ENCODE peak calls at places on chromosomes 3 and 15, in nine cellular contexts. W is endothelial cell of umbilical vein; R is activated CD8-positive, alpha-beta memory T cell treated with anti-CD3 and anti-CD28 coated beads for 4 hours; Z is trophoblast cell; D is transverse colon; P is HEK293T; J is epithelial cell of esophagus; O is mesothelial cell of epicardium; C is DND-41. Y is an unnamed sample.

GRCh38 chr3:142618917-142619401 is 22.8 kb downstream of the PLS1 start:
- DNase-seq in D (peak), O (no peak), P (no peak), J (peak), W (peak), C (no peak), Z (peak), R (no peak), Y (peak)

GRCh38 chr3:8838765-8839423 is 69.5 kb upstream of the OXTR start:
- DNase-seq in O (no peak), W (no peak), C (no peak), J (no peak), Z (no peak), P (no peak), D (no peak), R (no peak), Y (no peak)

GRCh38 chr3:127224118-127224517 is 31.2 kb downstream of the PRR23E start:
- DNase-seq in D (no peak), W (no peak), O (no peak), C (no peak), J (no peak), Z (no peak), R (no peak), P (no peak), Y (no peak)

GRCh38 chr3:42174679-42175660 is 83.8 kb downstream of the TRAK1 start:
- DNase-seq in O (no peak), Z (no peak), W (no peak), D (no peak), P (no peak), J (no peak), C (no peak), R (no peak), Y (no peak)

GRCh38 chr15:68413363-68414255 is 18.4 kb downstream of the ITGA11 start:
- DNase-seq in C (no peak), R (no peak), W (no peak), P (no peak), D (no peak), O (no peak), J (no peak), Z (no peak), Y (no peak)

GRCh38 chr3:75249005-75249404 is 415.1 kb upstream of the FRG2C start:
- DNase-seq in O (no peak), P (no peak), D (no peak), J (no peak), Z (no peak), C (no peak), R (no peak), W (no peak), Y (no peak)

GRCh38 chr3:177157492-177157891 is 39.8 kb downstream of the TBL1XR1 start:
- DNase-seq in D (no peak), P (no peak), Z (no peak), J (no peak), O (no peak), R (no peak), W (no peak), C (no peak), Y (no peak)

GRCh38 chr3:138409171-138409570 is 25.2 kb upstream of the ESYT3 start:
- DNase-seq in P (no peak), W (no peak), Z (no peak), R (no peak), D (no peak), O (no peak), C (no peak), J (no peak), Y (no peak)

GRCh38 chr15:25741253-25741575 is 121.9 kb downstream of the ATP10A start:
- DNase-seq in P (no peak), D (no peak), J (no peak), C (no peak), Z (no peak), W (no peak), R (no peak), O (no peak), Y (no peak)

GRCh38 chr3:193852901-193853300 is 259.9 kb downstream of the OPA1 start:
- DNase-seq in C (no peak), J (no peak), O (no peak), Z (no peak), R (no peak), P (no peak), D (no peak), W (no peak), Y (no peak)

GRCh38 chr3:72618739-72619138 is 229.5 kb downstream of the SHQ1 start:
- DNase-seq in C (no peak), W (no peak), D (no peak), O (no peak), P (no peak), Z (no peak), R (no peak), J (no peak), Y (no peak)

GRCh38 chr15:63086271-63086670 is 35.4 kb upstream of the LACTB start:
- DNase-seq in P (no peak), W (peak), J (no peak), O (no peak), D (no peak), R (no peak), C (no peak), Z (no peak), Y (no peak)

GRCh38 chr15:77499087-77499765 is 78.5 kb downstream of the HMG20A start:
- DNase-seq in O (no peak), Z (no peak), P (no peak), J (no peak), R (no peak), C (no peak), W (no peak), D (no peak), Y (no peak)

GRCh38 chr15:91649922-91650321 is 203.6 kb upstream of the SLCO3A1 start:
- DNase-seq in P (no peak), R (no peak), J (no peak), D (peak), O (no peak), Z (no peak), W (no peak), C (no peak), Y (no peak)

GRCh38 chr3:39232859-39233258 is 40.5 kb upstream of the XIRP1 start:
- DNase-seq in Z (no peak), P (no peak), O (no peak), D (no peak), W (no peak), C (no peak), J (no peak), R (no peak), Y (no peak)

GRCh38 chr15:86165263-86166204 is 85.9 kb downstream of the AGBL1 start:
- DNase-seq in R (no peak), Z (no peak), W (no peak), C (no peak), P (no peak), D (no peak), J (no peak), O (no peak), Y (no peak)

GRCh38 chr3:155296413-155296812 is 2.9 kb upstream of the STRIT1 start:
- DNase-seq in P (no peak), R (no peak), Z (peak), J (no peak), D (no peak), W (no peak), C (no peak), O (no peak), Y (no peak)

GRCh38 chr15:41804920-41805666 is 22.8 kb upstream of the JMJD7 start:
- DNase-seq in W (peak), J (peak), Z (peak), R (no peak), C (no peak), D (no peak), O (no peak), P (no peak), Y (peak)

GRCh38 chr3:161316006-161316689 is 55.2 kb downstream of the SPTSSB start:
- DNase-seq in Z (peak), W (peak), O (no peak), C (no peak), D (peak), J (peak), P (no peak), R (no peak), Y (peak)

GRCh38 chr3:73259291-73259690 is 197.8 kb downstream of the EBLN2 start:
- DNase-seq in R (no peak), D (no peak), P (no peak), J (no peak), Z (no peak), W (no peak), C (no peak), O (no peak), Y (no peak)

GRCh38 chr3:194281766-194282165 is 69.4 kb downstream of the CPN2 start:
- DNase-seq in O (no peak), P (no peak), Z (no peak), C (no peak), R (no peak), W (no peak), J (no peak), D (peak), Y (no peak)

GRCh38 chr3:140898340-140899180 is 43.1 kb upstream of the SLC25A36 start:
- DNase-seq in J (peak), D (no peak), R (no peak), P (peak), O (no peak), C (peak), Z (peak), W (peak), Y (peak)

GRCh38 chr15:71278989-71279756 is 163.9 kb downstream of the THSD4 start:
- DNase-seq in Z (peak), W (peak), J (peak), C (no peak), O (peak), P (peak), R (no peak), D (peak), Y (peak)

GRCh38 chr15:78661001-78661400 is 20.0 kb upstream of the CHRNB4 start:
- DNase-seq in D (no peak), O (no peak), J (no peak), Z (no peak), R (no peak), P (no peak), C (no peak), W (no peak), Y (no peak)

GRCh38 chr15:74345051-74345450 is 22.4 kb downstream of the CYP11A1 start:
- DNase-seq in D (no peak), J (no peak), C (no peak), W (peak), Z (no peak), O (no peak), P (no peak), R (no peak), Y (no peak)